ENCODE peak calls at places on chromosomes 13 and 19, in four cellular contexts. E is AG09309; L is GM06990; U is stimulated activated CD4-positive, alpha-beta T cell treated with anti-CD3 and anti-CD28 coated beads, Interleukin-4, amount 100 ng/mL, for 1 hour. Y is an unnamed sample.

GRCh38 chr13:110106726-110107125 is 200.2 kb downstream of the COL4A1 start:
- DNase-seq in E (no peak), L (no peak), U (no peak), Y (no peak)

GRCh38 chr19:38728752-38729541 is 15.3 kb downstream of the CAPN12 start:
- DNase-seq in E (no peak), L (no peak), U (no peak), Y (no peak)

GRCh38 chr13:75480691-75481175 is 1.2 kb downstream of the TBC1D4 start:
- DNase-seq in E (no peak), L (peak; percentile 75), U (peak; percentile 6), Y (no peak)

GRCh38 chr19:55372316-55373081 is 2.2 kb upstream of the IL11 start:
- DNase-seq in E (no peak), L (no peak), U (no peak), Y (no peak)

GRCh38 chr19:10286803-10287737 is at the start of gene ICAM4:
- DNase-seq in E (no peak), L (peak; percentile 69), U (peak; percentile 39), Y (no peak)

GRCh38 chr19:5178841-5179625 is 161.6 kb downstream of the PTPRS start:
- DNase-seq in E (no peak), L (no peak), U (no peak), Y (no peak)

GRCh38 chr13:61316647-61317046 is 99.0 kb downstream of the PCDH20 start:
- DNase-seq in E (no peak), L (no peak), U (no peak), Y (no peak)

GRCh38 chr13:113959198-113959597 is 14.7 kb downstream of the C13orf46 start:
- DNase-seq in E (no peak), L (no peak), U (no peak), Y (no peak)

GRCh38 chr13:99496322-99497142 is 4.7 kb upstream of the TM9SF2 start:
- DNase-seq in E (peak; percentile 55), L (peak; percentile 48), U (peak; percentile 35), Y (peak; percentile 90)

GRCh38 chr19:55486971-55487883 is 1.0 kb upstream of the SSC5D start:
- DNase-seq in E (peak; percentile 93), L (no peak), U (peak; percentile 43), Y (peak; percentile 95)

GRCh38 chr19:31783592-31783991 is 434.4 kb upstream of the TSHZ3 start:
- DNase-seq in E (no peak), L (no peak), U (no peak), Y (no peak)

GRCh38 chr19:16070366-16070990 is 5.8 kb upstream of the TPM4 start:
- DNase-seq in E (no peak), L (peak; percentile 81), U (peak; percentile 74), Y (no peak)

GRCh38 chr13:51913421-51914136 is 51.8 kb downstream of the CCDC70 start:
- DNase-seq in E (no peak), L (no peak), U (no peak), Y (no peak)

GRCh38 chr13:22107549-22107948 is 436.7 kb downstream of the FGF9 start:
- DNase-seq in E (no peak), L (no peak), U (no peak), Y (no peak)

GRCh38 chr19:15297416-15298224 is 34.7 kb downstream of the BRD4 start:
- DNase-seq in E (peak; percentile 70), L (no peak), U (no peak), Y (no peak)

GRCh38 chr13:26280295-26280694 is 26.4 kb downstream of the CDK8 start:
- DNase-seq in E (peak; percentile 20), L (no peak), U (no peak), Y (peak; percentile 43)

GRCh38 chr13:31765441-31765840 is 26.1 kb downstream of the RXFP2 start:
- DNase-seq in E (peak; percentile 75), L (no peak), U (no peak), Y (peak; percentile 94)

GRCh38 chr19:19146865-19147264 is 8.6 kb upstream of the TMEM161A start:
- DNase-seq in E (no peak), L (no peak), U (no peak), Y (no peak)

GRCh38 chr13:67369895-67370660 is 139.9 kb upstream of the PCDH9 start:
- DNase-seq in E (no peak), L (no peak), U (no peak), Y (peak; percentile 54)